ENCODE peak calls at places on chromosomes 13 and 19, in seven cellular contexts. K is esophagus muscularis mucosa; M is activated B cell treated with CpG ODN at 0.5 μM for 24 hours; Y is colonic mucosa; N is stimulated activated CD4-positive, alpha-beta T cell treated with anti-CD3 and anti-CD28 coated beads, Interleukin-2, amount 100 ng/mL, for 48 hours; G is HuH-7.5; E is RWPE1. P is an unnamed sample.

GRCh38 chr13:105929486-105929885 is 606.0 kb downstream of the EFNB2 start:
- DNase-seq in K (no peak), M (no peak), Y (no peak), N (no peak), G (no peak), E (no peak), P (no peak)

GRCh38 chr13:106103779-106104178 is 431.7 kb downstream of the EFNB2 start:
- DNase-seq in K (no peak), M (no peak), Y (peak; percentile 58), N (no peak), G (no peak), E (peak; percentile 44), P (no peak)

GRCh38 chr13:109243311-109243951 is 543.0 kb downstream of the IRS2 start:
- DNase-seq in K (no peak), M (no peak), Y (no peak), N (no peak), G (no peak), E (peak; percentile 80), P (no peak)

GRCh38 chr19:3808420-3809143 is 22.4 kb upstream of the MATK start:
- DNase-seq in K (no peak), M (no peak), Y (no peak), N (no peak), G (no peak), E (no peak), P (no peak)

GRCh38 chr13:23629566-23630272 is 59.5 kb downstream of the TNFRSF19 start:
- DNase-seq in K (no peak), M (no peak), Y (no peak), N (no peak), G (no peak), E (no peak), P (no peak)

GRCh38 chr13:109500146-109500773 is 286.1 kb downstream of the IRS2 start:
- DNase-seq in K (no peak), M (no peak), Y (no peak), N (no peak), G (no peak), E (no peak), P (no peak)

GRCh38 chr19:35903550-35904179 is 1.3 kb downstream of the HCST start:
- DNase-seq in K (peak; percentile 94), M (peak; percentile 91), Y (peak; percentile 76), N (peak; percentile 77), G (no peak), E (peak; percentile 33), P (no peak)

GRCh38 chr13:106291006-106291405 is 244.5 kb downstream of the EFNB2 start:
- DNase-seq in K (no peak), M (no peak), Y (no peak), N (no peak), G (no peak), E (peak; percentile 15), P (no peak)

GRCh38 chr13:63393112-63393511 is 1977.5 kb upstream of the PCDH20 start:
- DNase-seq in K (no peak), M (no peak), Y (no peak), N (no peak), G (no peak), E (no peak), P (no peak)

GRCh38 chr19:41588497-41589209 is 12.7 kb downstream of the CEACAM21 start:
- DNase-seq in K (peak; percentile 86), M (no peak), Y (no peak), N (no peak), G (no peak), E (peak; percentile 49), P (no peak)

GRCh38 chr13:32141462-32141861 is 109.9 kb downstream of the FRY start:
- DNase-seq in K (no peak), M (no peak), Y (no peak), N (no peak), G (no peak), E (no peak), P (no peak)

GRCh38 chr13:60162096-60162495 is 1.6 kb downstream of the DIAPH3 start:
- DNase-seq in K (no peak), M (no peak), Y (no peak), N (no peak), G (no peak), E (no peak), P (no peak)

GRCh38 chr13:38630780-38631179 is 56.1 kb upstream of the FREM2 start:
- DNase-seq in K (no peak), M (no peak), Y (no peak), N (no peak), G (no peak), E (no peak), P (no peak)

GRCh38 chr19:17385878-17386611 is 8.0 kb downstream of the CCDC194 start:
- DNase-seq in K (no peak), M (peak; percentile 61), Y (peak; percentile 63), N (peak; percentile 70), G (peak; percentile 80), E (peak; percentile 66), P (no peak)

GRCh38 chr19:2375341-2376121 is 15.5 kb downstream of the TMPRSS9 start:
- DNase-seq in K (no peak), M (no peak), Y (no peak), N (no peak), G (no peak), E (no peak), P (no peak)

GRCh38 chr19:45424191-45425058 is 708 bp upstream of the ERCC1 start:
- DNase-seq in K (no peak), M (no peak), Y (peak; percentile 70), N (peak; percentile 36), G (peak; percentile 70), E (peak; percentile 93), P (no peak)

GRCh38 chr13:48715977-48716376 is 62.2 kb downstream of the CYSLTR2 start:
- DNase-seq in K (no peak), M (no peak), Y (no peak), N (no peak), G (no peak), E (no peak), P (no peak)

GRCh38 chr19:33763661-33764343 is 32.9 kb upstream of the KCTD15 start:
- DNase-seq in K (no peak), M (no peak), Y (no peak), N (no peak), G (no peak), E (no peak), P (peak; percentile 60)

GRCh38 chr13:44932171-44932849 is 57.0 kb downstream of the NUFIP1 start:
- DNase-seq in K (no peak), M (no peak), Y (no peak), N (no peak), G (no peak), E (no peak), P (no peak)

GRCh38 chr19:30174791-30175190 is 197.4 kb upstream of the ZNF536 start:
- DNase-seq in K (peak; percentile 64), M (no peak), Y (no peak), N (no peak), G (no peak), E (no peak), P (no peak)

GRCh38 chr13:113122571-113123225 is at the start of gene F10:
- DNase-seq in K (no peak), M (peak; percentile 7), Y (peak; percentile 81), N (no peak), G (peak; percentile 97), E (no peak), P (no peak)

GRCh38 chr19:5643060-5643459 is 20.2 kb downstream of the SAFB start:
- DNase-seq in K (no peak), M (no peak), Y (no peak), N (no peak), G (no peak), E (no peak), P (no peak)

GRCh38 chr13:74751739-74752138 is 617.5 kb upstream of the KLF12 start:
- DNase-seq in K (no peak), M (no peak), Y (no peak), N (no peak), G (no peak), E (no peak), P (no peak)

GRCh38 chr13:77868717-77869116 is 49.9 kb downstream of the EDNRB start:
- DNase-seq in K (no peak), M (no peak), Y (no peak), N (no peak), G (no peak), E (no peak), P (no peak)

GRCh38 chr13:92315265-92315664 is 911.3 kb upstream of the GPC6 start:
- DNase-seq in K (no peak), M (no peak), Y (no peak), N (no peak), G (no peak), E (no peak), P (no peak)

GRCh38 chr19:5826531-5827341 is 12.8 kb downstream of the FUT6 start:
- DNase-seq in K (no peak), M (no peak), Y (peak; percentile 90), N (no peak), G (peak; percentile 85), E (peak; percentile 67), P (no peak)

GRCh38 chr13:43285891-43286602 is 262.7 kb downstream of the DNAJC15 start:
- DNase-seq in K (no peak), M (no peak), Y (no peak), N (no peak), G (no peak), E (no peak), P (no peak)

GRCh38 chr19:35000647-35001501 is 751 bp downstream of the GRAMD1A start:
- DNase-seq in K (no peak), M (peak; percentile 38), Y (peak; percentile 50), N (peak; percentile 46), G (no peak), E (no peak), P (no peak)

GRCh38 chr19:45607071-45608029 is 5.3 kb upstream of the GPR4 start:
- DNase-seq in K (no peak), M (peak; percentile 40), Y (peak; percentile 87), N (peak; percentile 40), G (peak; percentile 83), E (peak; percentile 36), P (no peak)

GRCh38 chr13:109778102-109778542 is 8.3 kb downstream of the IRS2 start:
- DNase-seq in K (peak; percentile 64), M (no peak), Y (peak; percentile 51), N (no peak), G (no peak), E (no peak), P (no peak)

GRCh38 chr19:9883231-9883758 is 48.2 kb downstream of the PIN1 start:
- DNase-seq in K (no peak), M (no peak), Y (no peak), N (no peak), G (no peak), E (peak; percentile 68), P (no peak)